ENCODE peak calls at places on chromosomes 2 and 18, in ten cellular contexts. One of them, this sample, is unnamed.

GRCh38 chr2:113370478-113371091 is 66.9 kb upstream of the ZNG1B start:
- DNase-seq in activated T-helper 9 cell treated with anti-CD3 and anti-CD28 coated beads, Interleukin-2, amount 50 U/mL, for 16 hours: peak
- DNase-seq in aorta: peak
- DNase-seq in coronary artery: no peak
- DNase-seq in Caki2: peak
- DNase-seq in stimulated activated CD8-positive, alpha-beta memory T cell treated with anti-CD3 and anti-CD28 coated beads, Interleukin-4, amount 100 ng/mL, for 48 hours: peak
- DNase-seq in amniotic stem cell: no peak
- DNase-seq in activated naive CD4-positive, alpha-beta T cell: no peak
- DNase-seq in HTR-8/SVneo: peak
- DNase-seq in breast epithelium: peak
- DNase-seq in this sample: no peak

GRCh38 chr18:29753379-29753778 is 1289.2 kb downstream of the DSC3 start:
- DNase-seq in activated T-helper 9 cell treated with anti-CD3 and anti-CD28 coated beads, Interleukin-2, amount 50 U/mL, for 16 hours: no peak
- DNase-seq in aorta: no peak
- DNase-seq in coronary artery: no peak
- DNase-seq in Caki2: no peak
- DNase-seq in stimulated activated CD8-positive, alpha-beta memory T cell treated with anti-CD3 and anti-CD28 coated beads, Interleukin-4, amount 100 ng/mL, for 48 hours: no peak
- DNase-seq in amniotic stem cell: no peak
- DNase-seq in activated naive CD4-positive, alpha-beta T cell: no peak
- DNase-seq in HTR-8/SVneo: no peak
- DNase-seq in breast epithelium: no peak
- DNase-seq in this sample: no peak

GRCh38 chr2:211413746-211414145 is 857.3 kb downstream of the CPS1 start:
- DNase-seq in activated T-helper 9 cell treated with anti-CD3 and anti-CD28 coated beads, Interleukin-2, amount 50 U/mL, for 16 hours: no peak
- DNase-seq in aorta: no peak
- DNase-seq in coronary artery: no peak
- DNase-seq in Caki2: no peak
- DNase-seq in stimulated activated CD8-positive, alpha-beta memory T cell treated with anti-CD3 and anti-CD28 coated beads, Interleukin-4, amount 100 ng/mL, for 48 hours: no peak
- DNase-seq in amniotic stem cell: no peak
- DNase-seq in activated naive CD4-positive, alpha-beta T cell: no peak
- DNase-seq in HTR-8/SVneo: no peak
- DNase-seq in breast epithelium: no peak
- DNase-seq in this sample: no peak

GRCh38 chr2:20624156-20624883 is 26.6 kb downstream of the HS1BP3 start:
- DNase-seq in activated T-helper 9 cell treated with anti-CD3 and anti-CD28 coated beads, Interleukin-2, amount 50 U/mL, for 16 hours: no peak
- DNase-seq in aorta: peak
- DNase-seq in coronary artery: peak
- DNase-seq in Caki2: no peak
- DNase-seq in stimulated activated CD8-positive, alpha-beta memory T cell treated with anti-CD3 and anti-CD28 coated beads, Interleukin-4, amount 100 ng/mL, for 48 hours: no peak
- DNase-seq in amniotic stem cell: no peak
- DNase-seq in activated naive CD4-positive, alpha-beta T cell: no peak
- DNase-seq in HTR-8/SVneo: no peak
- DNase-seq in breast epithelium: no peak
- DNase-seq in this sample: no peak

GRCh38 chr2:237603718-237604362 is 13.3 kb upstream of the RAB17 start:
- DNase-seq in activated T-helper 9 cell treated with anti-CD3 and anti-CD28 coated beads, Interleukin-2, amount 50 U/mL, for 16 hours: no peak
- DNase-seq in aorta: peak
- DNase-seq in coronary artery: no peak
- DNase-seq in Caki2: no peak
- DNase-seq in stimulated activated CD8-positive, alpha-beta memory T cell treated with anti-CD3 and anti-CD28 coated beads, Interleukin-4, amount 100 ng/mL, for 48 hours: peak
- DNase-seq in amniotic stem cell: no peak
- DNase-seq in activated naive CD4-positive, alpha-beta T cell: no peak
- DNase-seq in HTR-8/SVneo: peak
- DNase-seq in breast epithelium: peak
- DNase-seq in this sample: no peak

GRCh38 chr2:19700861-19701585 is 200.8 kb downstream of the TTC32 start:
- DNase-seq in activated T-helper 9 cell treated with anti-CD3 and anti-CD28 coated beads, Interleukin-2, amount 50 U/mL, for 16 hours: no peak
- DNase-seq in aorta: no peak
- DNase-seq in coronary artery: no peak
- DNase-seq in Caki2: no peak
- DNase-seq in stimulated activated CD8-positive, alpha-beta memory T cell treated with anti-CD3 and anti-CD28 coated beads, Interleukin-4, amount 100 ng/mL, for 48 hours: no peak
- DNase-seq in amniotic stem cell: no peak
- DNase-seq in activated naive CD4-positive, alpha-beta T cell: no peak
- DNase-seq in HTR-8/SVneo: no peak
- DNase-seq in breast epithelium: no peak
- DNase-seq in this sample: no peak

GRCh38 chr18:72847771-72848170 is 20.0 kb downstream of the NETO1 start:
- DNase-seq in activated T-helper 9 cell treated with anti-CD3 and anti-CD28 coated beads, Interleukin-2, amount 50 U/mL, for 16 hours: no peak
- DNase-seq in aorta: no peak
- DNase-seq in coronary artery: no peak
- DNase-seq in Caki2: no peak
- DNase-seq in stimulated activated CD8-positive, alpha-beta memory T cell treated with anti-CD3 and anti-CD28 coated beads, Interleukin-4, amount 100 ng/mL, for 48 hours: no peak
- DNase-seq in amniotic stem cell: no peak
- DNase-seq in activated naive CD4-positive, alpha-beta T cell: no peak
- DNase-seq in HTR-8/SVneo: no peak
- DNase-seq in breast epithelium: no peak
- DNase-seq in this sample: no peak

GRCh38 chr18:21505231-21505630 is 95.3 kb downstream of the ESCO1 start:
- DNase-seq in activated T-helper 9 cell treated with anti-CD3 and anti-CD28 coated beads, Interleukin-2, amount 50 U/mL, for 16 hours: no peak
- DNase-seq in aorta: no peak
- DNase-seq in coronary artery: no peak
- DNase-seq in Caki2: no peak
- DNase-seq in stimulated activated CD8-positive, alpha-beta memory T cell treated with anti-CD3 and anti-CD28 coated beads, Interleukin-4, amount 100 ng/mL, for 48 hours: no peak
- DNase-seq in amniotic stem cell: no peak
- DNase-seq in activated naive CD4-positive, alpha-beta T cell: no peak
- DNase-seq in HTR-8/SVneo: no peak
- DNase-seq in breast epithelium: no peak
- DNase-seq in this sample: no peak

GRCh38 chr2:146642066-146642465 is 1202.8 kb upstream of the ACVR2A start:
- DNase-seq in activated T-helper 9 cell treated with anti-CD3 and anti-CD28 coated beads, Interleukin-2, amount 50 U/mL, for 16 hours: no peak
- DNase-seq in aorta: no peak
- DNase-seq in coronary artery: no peak
- DNase-seq in Caki2: no peak
- DNase-seq in stimulated activated CD8-positive, alpha-beta memory T cell treated with anti-CD3 and anti-CD28 coated beads, Interleukin-4, amount 100 ng/mL, for 48 hours: no peak
- DNase-seq in amniotic stem cell: no peak
- DNase-seq in activated naive CD4-positive, alpha-beta T cell: no peak
- DNase-seq in HTR-8/SVneo: no peak
- DNase-seq in breast epithelium: no peak
- DNase-seq in this sample: no peak

GRCh38 chr2:10901160-10901559 is 10.6 kb upstream of the KCNF1 start:
- DNase-seq in activated T-helper 9 cell treated with anti-CD3 and anti-CD28 coated beads, Interleukin-2, amount 50 U/mL, for 16 hours: no peak
- DNase-seq in aorta: no peak
- DNase-seq in coronary artery: no peak
- DNase-seq in Caki2: no peak
- DNase-seq in stimulated activated CD8-positive, alpha-beta memory T cell treated with anti-CD3 and anti-CD28 coated beads, Interleukin-4, amount 100 ng/mL, for 48 hours: no peak
- DNase-seq in amniotic stem cell: no peak
- DNase-seq in activated naive CD4-positive, alpha-beta T cell: no peak
- DNase-seq in HTR-8/SVneo: peak
- DNase-seq in breast epithelium: peak
- DNase-seq in this sample: no peak

GRCh38 chr18:6487968-6488367 is 73.3 kb upstream of the L3MBTL4 start:
- DNase-seq in activated T-helper 9 cell treated with anti-CD3 and anti-CD28 coated beads, Interleukin-2, amount 50 U/mL, for 16 hours: no peak
- DNase-seq in aorta: no peak
- DNase-seq in coronary artery: no peak
- DNase-seq in Caki2: no peak
- DNase-seq in stimulated activated CD8-positive, alpha-beta memory T cell treated with anti-CD3 and anti-CD28 coated beads, Interleukin-4, amount 100 ng/mL, for 48 hours: no peak
- DNase-seq in amniotic stem cell: no peak
- DNase-seq in activated naive CD4-positive, alpha-beta T cell: no peak
- DNase-seq in HTR-8/SVneo: no peak
- DNase-seq in breast epithelium: no peak
- DNase-seq in this sample: no peak

GRCh38 chr2:205925373-205926337 is 160.3 kb downstream of the INO80D start:
- DNase-seq in activated T-helper 9 cell treated with anti-CD3 and anti-CD28 coated beads, Interleukin-2, amount 50 U/mL, for 16 hours: peak
- DNase-seq in aorta: peak
- DNase-seq in coronary artery: peak
- DNase-seq in Caki2: peak
- DNase-seq in stimulated activated CD8-positive, alpha-beta memory T cell treated with anti-CD3 and anti-CD28 coated beads, Interleukin-4, amount 100 ng/mL, for 48 hours: peak
- DNase-seq in amniotic stem cell: no peak
- DNase-seq in activated naive CD4-positive, alpha-beta T cell: peak
- DNase-seq in HTR-8/SVneo: peak
- DNase-seq in breast epithelium: peak
- DNase-seq in this sample: peak

GRCh38 chr2:46114981-46115380 is 182.2 kb upstream of the EPAS1 start:
- DNase-seq in activated T-helper 9 cell treated with anti-CD3 and anti-CD28 coated beads, Interleukin-2, amount 50 U/mL, for 16 hours: no peak
- DNase-seq in aorta: no peak
- DNase-seq in coronary artery: no peak
- DNase-seq in Caki2: no peak
- DNase-seq in stimulated activated CD8-positive, alpha-beta memory T cell treated with anti-CD3 and anti-CD28 coated beads, Interleukin-4, amount 100 ng/mL, for 48 hours: no peak
- DNase-seq in amniotic stem cell: no peak
- DNase-seq in activated naive CD4-positive, alpha-beta T cell: no peak
- DNase-seq in HTR-8/SVneo: no peak
- DNase-seq in breast epithelium: no peak
- DNase-seq in this sample: no peak

GRCh38 chr18:42413870-42414269 is 458.8 kb downstream of the PIK3C3 start:
- DNase-seq in activated T-helper 9 cell treated with anti-CD3 and anti-CD28 coated beads, Interleukin-2, amount 50 U/mL, for 16 hours: no peak
- DNase-seq in aorta: no peak
- DNase-seq in coronary artery: no peak
- DNase-seq in Caki2: peak
- DNase-seq in stimulated activated CD8-positive, alpha-beta memory T cell treated with anti-CD3 and anti-CD28 coated beads, Interleukin-4, amount 100 ng/mL, for 48 hours: no peak
- DNase-seq in amniotic stem cell: no peak
- DNase-seq in activated naive CD4-positive, alpha-beta T cell: no peak
- DNase-seq in HTR-8/SVneo: no peak
- DNase-seq in breast epithelium: no peak
- DNase-seq in this sample: no peak

GRCh38 chr2:238851751-238852150 is 3.9 kb downstream of the TWIST2 start:
- DNase-seq in activated T-helper 9 cell treated with anti-CD3 and anti-CD28 coated beads, Interleukin-2, amount 50 U/mL, for 16 hours: no peak
- DNase-seq in aorta: no peak
- DNase-seq in coronary artery: no peak
- DNase-seq in Caki2: no peak
- DNase-seq in stimulated activated CD8-positive, alpha-beta memory T cell treated with anti-CD3 and anti-CD28 coated beads, Interleukin-4, amount 100 ng/mL, for 48 hours: no peak
- DNase-seq in amniotic stem cell: no peak
- DNase-seq in activated naive CD4-positive, alpha-beta T cell: no peak
- DNase-seq in HTR-8/SVneo: no peak
- DNase-seq in breast epithelium: no peak
- DNase-seq in this sample: no peak

GRCh38 chr2:154813636-154814035 is 115.1 kb downstream of the KCNJ3 start:
- DNase-seq in activated T-helper 9 cell treated with anti-CD3 and anti-CD28 coated beads, Interleukin-2, amount 50 U/mL, for 16 hours: no peak
- DNase-seq in aorta: no peak
- DNase-seq in coronary artery: no peak
- DNase-seq in Caki2: no peak
- DNase-seq in stimulated activated CD8-positive, alpha-beta memory T cell treated with anti-CD3 and anti-CD28 coated beads, Interleukin-4, amount 100 ng/mL, for 48 hours: no peak
- DNase-seq in amniotic stem cell: no peak
- DNase-seq in activated naive CD4-positive, alpha-beta T cell: no peak
- DNase-seq in HTR-8/SVneo: no peak
- DNase-seq in breast epithelium: no peak
- DNase-seq in this sample: no peak

GRCh38 chr2:238389985-238390682 is 36.6 kb upstream of the ASB1 start:
- DNase-seq in activated T-helper 9 cell treated with anti-CD3 and anti-CD28 coated beads, Interleukin-2, amount 50 U/mL, for 16 hours: no peak
- DNase-seq in aorta: no peak
- DNase-seq in coronary artery: no peak
- DNase-seq in Caki2: no peak
- DNase-seq in stimulated activated CD8-positive, alpha-beta memory T cell treated with anti-CD3 and anti-CD28 coated beads, Interleukin-4, amount 100 ng/mL, for 48 hours: no peak
- DNase-seq in amniotic stem cell: no peak
- DNase-seq in activated naive CD4-positive, alpha-beta T cell: no peak
- DNase-seq in HTR-8/SVneo: peak
- DNase-seq in breast epithelium: peak
- DNase-seq in this sample: no peak

GRCh38 chr2:200703132-200703925 is 108.4 kb upstream of the BZW1 start:
- DNase-seq in activated T-helper 9 cell treated with anti-CD3 and anti-CD28 coated beads, Interleukin-2, amount 50 U/mL, for 16 hours: no peak
- DNase-seq in aorta: no peak
- DNase-seq in coronary artery: no peak
- DNase-seq in Caki2: peak
- DNase-seq in stimulated activated CD8-positive, alpha-beta memory T cell treated with anti-CD3 and anti-CD28 coated beads, Interleukin-4, amount 100 ng/mL, for 48 hours: no peak
- DNase-seq in amniotic stem cell: peak
- DNase-seq in activated naive CD4-positive, alpha-beta T cell: no peak
- DNase-seq in HTR-8/SVneo: peak
- DNase-seq in breast epithelium: no peak
- DNase-seq in this sample: no peak

GRCh38 chr2:200786423-200786822 is 25.3 kb upstream of the BZW1 start:
- DNase-seq in activated T-helper 9 cell treated with anti-CD3 and anti-CD28 coated beads, Interleukin-2, amount 50 U/mL, for 16 hours: no peak
- DNase-seq in aorta: no peak
- DNase-seq in coronary artery: no peak
- DNase-seq in Caki2: peak
- DNase-seq in stimulated activated CD8-positive, alpha-beta memory T cell treated with anti-CD3 and anti-CD28 coated beads, Interleukin-4, amount 100 ng/mL, for 48 hours: no peak
- DNase-seq in amniotic stem cell: no peak
- DNase-seq in activated naive CD4-positive, alpha-beta T cell: no peak
- DNase-seq in HTR-8/SVneo: no peak
- DNase-seq in breast epithelium: no peak
- DNase-seq in this sample: no peak

GRCh38 chr2:113390133-113390849 is 47.2 kb upstream of the ZNG1B start:
- DNase-seq in activated T-helper 9 cell treated with anti-CD3 and anti-CD28 coated beads, Interleukin-2, amount 50 U/mL, for 16 hours: peak
- DNase-seq in aorta: no peak
- DNase-seq in coronary artery: no peak
- DNase-seq in Caki2: peak
- DNase-seq in stimulated activated CD8-positive, alpha-beta memory T cell treated with anti-CD3 and anti-CD28 coated beads, Interleukin-4, amount 100 ng/mL, for 48 hours: peak
- DNase-seq in amniotic stem cell: no peak
- DNase-seq in activated naive CD4-positive, alpha-beta T cell: no peak
- DNase-seq in HTR-8/SVneo: peak
- DNase-seq in breast epithelium: peak
- DNase-seq in this sample: no peak

GRCh38 chr2:236168110-236169067 is at the start of gene GBX2:
- DNase-seq in activated T-helper 9 cell treated with anti-CD3 and anti-CD28 coated beads, Interleukin-2, amount 50 U/mL, for 16 hours: no peak
- DNase-seq in aorta: no peak
- DNase-seq in coronary artery: peak
- DNase-seq in Caki2: no peak
- DNase-seq in stimulated activated CD8-positive, alpha-beta memory T cell treated with anti-CD3 and anti-CD28 coated beads, Interleukin-4, amount 100 ng/mL, for 48 hours: no peak
- DNase-seq in amniotic stem cell: peak
- DNase-seq in activated naive CD4-positive, alpha-beta T cell: no peak
- DNase-seq in HTR-8/SVneo: peak
- DNase-seq in breast epithelium: no peak
- DNase-seq in this sample: peak

GRCh38 chr2:100941646-100942240 is 60.3 kb upstream of the RPL31 start:
- DNase-seq in activated T-helper 9 cell treated with anti-CD3 and anti-CD28 coated beads, Interleukin-2, amount 50 U/mL, for 16 hours: no peak
- DNase-seq in aorta: no peak
- DNase-seq in coronary artery: no peak
- DNase-seq in Caki2: no peak
- DNase-seq in stimulated activated CD8-positive, alpha-beta memory T cell treated with anti-CD3 and anti-CD28 coated beads, Interleukin-4, amount 100 ng/mL, for 48 hours: no peak
- DNase-seq in amniotic stem cell: no peak
- DNase-seq in activated naive CD4-positive, alpha-beta T cell: no peak
- DNase-seq in HTR-8/SVneo: no peak
- DNase-seq in breast epithelium: no peak
- DNase-seq in this sample: no peak

GRCh38 chr2:195442458-195443175 is 214.4 kb upstream of the SLC39A10 start:
- DNase-seq in activated T-helper 9 cell treated with anti-CD3 and anti-CD28 coated beads, Interleukin-2, amount 50 U/mL, for 16 hours: no peak
- DNase-seq in aorta: no peak
- DNase-seq in coronary artery: no peak
- DNase-seq in Caki2: no peak
- DNase-seq in stimulated activated CD8-positive, alpha-beta memory T cell treated with anti-CD3 and anti-CD28 coated beads, Interleukin-4, amount 100 ng/mL, for 48 hours: no peak
- DNase-seq in amniotic stem cell: no peak
- DNase-seq in activated naive CD4-positive, alpha-beta T cell: no peak
- DNase-seq in HTR-8/SVneo: no peak
- DNase-seq in breast epithelium: no peak
- DNase-seq in this sample: no peak

GRCh38 chr2:67844024-67844540 is 218.7 kb downstream of the C1D start:
- DNase-seq in activated T-helper 9 cell treated with anti-CD3 and anti-CD28 coated beads, Interleukin-2, amount 50 U/mL, for 16 hours: no peak
- DNase-seq in aorta: no peak
- DNase-seq in coronary artery: no peak
- DNase-seq in Caki2: no peak
- DNase-seq in stimulated activated CD8-positive, alpha-beta memory T cell treated with anti-CD3 and anti-CD28 coated beads, Interleukin-4, amount 100 ng/mL, for 48 hours: no peak
- DNase-seq in amniotic stem cell: no peak
- DNase-seq in activated naive CD4-positive, alpha-beta T cell: no peak
- DNase-seq in HTR-8/SVneo: no peak
- DNase-seq in breast epithelium: no peak
- DNase-seq in this sample: no peak

GRCh38 chr18:57475903-57476302 is 40.7 kb downstream of the ONECUT2 start:
- DNase-seq in activated T-helper 9 cell treated with anti-CD3 and anti-CD28 coated beads, Interleukin-2, amount 50 U/mL, for 16 hours: no peak
- DNase-seq in aorta: no peak
- DNase-seq in coronary artery: no peak
- DNase-seq in Caki2: no peak
- DNase-seq in stimulated activated CD8-positive, alpha-beta memory T cell treated with anti-CD3 and anti-CD28 coated beads, Interleukin-4, amount 100 ng/mL, for 48 hours: no peak
- DNase-seq in amniotic stem cell: no peak
- DNase-seq in activated naive CD4-positive, alpha-beta T cell: no peak
- DNase-seq in HTR-8/SVneo: no peak
- DNase-seq in breast epithelium: no peak
- DNase-seq in this sample: no peak

GRCh38 chr2:149393647-149394046 is 63.3 kb downstream of the LYPD6 start:
- DNase-seq in activated T-helper 9 cell treated with anti-CD3 and anti-CD28 coated beads, Interleukin-2, amount 50 U/mL, for 16 hours: no peak
- DNase-seq in aorta: no peak
- DNase-seq in coronary artery: no peak
- DNase-seq in Caki2: no peak
- DNase-seq in stimulated activated CD8-positive, alpha-beta memory T cell treated with anti-CD3 and anti-CD28 coated beads, Interleukin-4, amount 100 ng/mL, for 48 hours: no peak
- DNase-seq in amniotic stem cell: no peak
- DNase-seq in activated naive CD4-positive, alpha-beta T cell: no peak
- DNase-seq in HTR-8/SVneo: no peak
- DNase-seq in breast epithelium: no peak
- DNase-seq in this sample: no peak

GRCh38 chr18:31273812-31274527 is 44.0 kb upstream of the DSG1 start:
- DNase-seq in activated T-helper 9 cell treated with anti-CD3 and anti-CD28 coated beads, Interleukin-2, amount 50 U/mL, for 16 hours: no peak
- DNase-seq in aorta: no peak
- DNase-seq in coronary artery: no peak
- DNase-seq in Caki2: no peak
- DNase-seq in stimulated activated CD8-positive, alpha-beta memory T cell treated with anti-CD3 and anti-CD28 coated beads, Interleukin-4, amount 100 ng/mL, for 48 hours: no peak
- DNase-seq in amniotic stem cell: no peak
- DNase-seq in activated naive CD4-positive, alpha-beta T cell: no peak
- DNase-seq in HTR-8/SVneo: no peak
- DNase-seq in breast epithelium: no peak
- DNase-seq in this sample: no peak

GRCh38 chr2:71935291-71935848 is 212.3 kb downstream of the CYP26B1 start:
- DNase-seq in activated T-helper 9 cell treated with anti-CD3 and anti-CD28 coated beads, Interleukin-2, amount 50 U/mL, for 16 hours: no peak
- DNase-seq in aorta: peak
- DNase-seq in coronary artery: peak
- DNase-seq in Caki2: no peak
- DNase-seq in stimulated activated CD8-positive, alpha-beta memory T cell treated with anti-CD3 and anti-CD28 coated beads, Interleukin-4, amount 100 ng/mL, for 48 hours: peak
- DNase-seq in amniotic stem cell: no peak
- DNase-seq in activated naive CD4-positive, alpha-beta T cell: no peak
- DNase-seq in HTR-8/SVneo: no peak
- DNase-seq in breast epithelium: no peak
- DNase-seq in this sample: no peak

This sample was measured in type B pancreatic cell.